ENCODE peak calls at places on chromosomes 12 and 14, in four cellular contexts. A is cardiac muscle cell, B is NCI-H1436, F is GDM1. G is an unnamed sample.

GRCh38 chr12:120936197-120936596 is 32.0 kb upstream of the SPPL3 start:
- DNase-seq in A (no peak), B (no peak), F (no peak), G (no peak)

GRCh38 chr12:53463802-53464375 is 12.0 kb downstream of the PCBP2 start:
- DNase-seq in A (no peak), B (no peak), F (no peak), G (no peak)

GRCh38 chr12:120236124-120236398 is 29.5 kb downstream of the PXN start:
- DNase-seq in A (no peak), B (no peak), F (no peak), G (no peak)

GRCh38 chr14:21257395-21258193 is 11.6 kb downstream of the HNRNPC start:
- DNase-seq in A (peak), B (no peak), F (no peak), G (no peak)

GRCh38 chr12:121637231-121637914 is 11.0 kb downstream of the ORAI1 start:
- DNase-seq in A (no peak), B (no peak), F (peak), G (no peak)

GRCh38 chr14:91331761-91332447 is 85.7 kb downstream of the CCDC88C start:
- DNase-seq in A (no peak), B (no peak), F (peak), G (no peak)

GRCh38 chr12:4421590-4422031 is 24.0 kb downstream of the FGF6 start:
- DNase-seq in A (peak), B (peak), F (no peak), G (no peak)

GRCh38 chr12:10358131-10358530 is 31.7 kb downstream of the KLRK1 start:
- DNase-seq in A (no peak), B (no peak), F (no peak), G (no peak)

GRCh38 chr14:105701456-105702274 is 175.3 kb downstream of the TMEM121 start:
- DNase-seq in A (no peak), B (no peak), F (no peak), G (no peak)

GRCh38 chr12:39426636-39427245 is 16.2 kb downstream of the KIF21A start:
- DNase-seq in A (no peak), B (no peak), F (no peak), G (no peak)

GRCh38 chr12:124188561-124189405 is 106.1 kb upstream of the RFLNA start:
- DNase-seq in A (no peak), B (peak), F (no peak), G (peak)

GRCh38 chr12:125860672-125861288 is 795.5 kb downstream of the AACS start:
- DNase-seq in A (no peak), B (no peak), F (no peak), G (no peak)

GRCh38 chr14:96042218-96042930 is 3.2 kb downstream of the C14orf132 start:
- DNase-seq in A (peak), B (no peak), F (no peak), G (no peak)

GRCh38 chr14:61536661-61537566 is 158.4 kb upstream of the HIF1A start:
- DNase-seq in A (no peak), B (no peak), F (no peak), G (no peak)

GRCh38 chr12:89949457-89950195 is 241.0 kb upstream of the ATP2B1 start:
- DNase-seq in A (peak), B (peak), F (no peak), G (no peak)

GRCh38 chr14:22549981-22550670 is 38.9 kb downstream of the DAD1 start:
- DNase-seq in A (peak), B (no peak), F (no peak), G (no peak)

GRCh38 chr12:115023898-115024297 is 339.9 kb upstream of the TBX3 start:
- DNase-seq in A (no peak), B (no peak), F (no peak), G (no peak)

GRCh38 chr12:84779169-84779568 is 133.4 kb downstream of the SLC6A15 start:
- DNase-seq in A (no peak), B (no peak), F (no peak), G (no peak)

GRCh38 chr14:104735830-104736642 is 12.0 kb downstream of the ADSS1 start:
- DNase-seq in A (peak), B (no peak), F (no peak), G (no peak)

GRCh38 chr12:65566776-65567175 is 257.5 kb upstream of the HMGA2 start:
- DNase-seq in A (peak), B (no peak), F (no peak), G (no peak)

GRCh38 chr12:4579305-4580097 is 17.5 kb downstream of the DYRK4 start:
- DNase-seq in A (peak), B (peak), F (peak), G (no peak)

GRCh38 chr12:106736051-106736957 is 38.2 kb upstream of the RIC8B start:
- DNase-seq in A (no peak), B (no peak), F (peak), G (no peak)

GRCh38 chr14:32469388-32470160 is 140.5 kb downstream of the AKAP6 start:
- DNase-seq in A (peak), B (peak), F (no peak), G (no peak)

GRCh38 chr12:65510584-65511050 is 232.1 kb downstream of the MSRB3 start:
- DNase-seq in A (peak), B (no peak), F (no peak), G (no peak)

GRCh38 chr14:59754256-59754655 is 116.3 kb downstream of the RTN1 start:
- DNase-seq in A (no peak), B (no peak), F (no peak), G (no peak)

G was measured in NCI-H1930.